ENCODE peak calls at places on chromosomes 1 and 21, in five cellular contexts. V, T, K, M and A are unnamed samples.

GRCh38 chr1:41073971-41074370 is 52.4 kb upstream of the SLFNL1 start:
- DNase-seq in T (no peak), M (peak), K (peak), V (peak), A (peak)

GRCh38 chr1:204319462-204319861 is 40.3 kb downstream of the PLEKHA6 start:
- DNase-seq in M (peak), K (peak), V (peak), T (no peak), A (peak)

GRCh38 chr1:204206121-204206520 is 7.7 kb downstream of the GOLT1A start:
- DNase-seq in T (no peak), K (no peak), V (peak), M (no peak), A (no peak)

GRCh38 chr1:232271299-232271698 is 358.6 kb downstream of the SIPA1L2 start:
- DNase-seq in V (no peak), M (no peak), T (no peak), K (no peak), A (no peak)

GRCh38 chr1:23667411-23667810 is 24.2 kb upstream of the RPL11 start:
- DNase-seq in K (no peak), V (no peak), T (no peak), M (no peak), A (no peak)

GRCh38 chr1:2098301-2098698 is 48.1 kb downstream of the PRKCZ start:
- DNase-seq in V (no peak), T (peak), M (no peak), K (no peak), A (no peak)

GRCh38 chr1:6141601-6142000 is 38.5 kb downstream of the CHD5 start:
- DNase-seq in T (no peak), K (peak), M (no peak), V (no peak), A (no peak)

GRCh38 chr1:45848097-45848496 is 44.7 kb downstream of the MAST2 start:
- DNase-seq in M (no peak), V (no peak), K (no peak), T (no peak), A (no peak)

GRCh38 chr1:1359668-1360468 is 1.5 kb upstream of the MXRA8 start:
- DNase-seq in M (no peak), K (no peak), V (peak), T (no peak), A (no peak)

GRCh38 chr1:180424848-180425457 is 77.4 kb downstream of the ACBD6 start:
- DNase-seq in M (no peak), K (no peak), T (no peak), V (peak), A (no peak)

GRCh38 chr1:54701066-54701465 is 14.6 kb upstream of the TTC4 start:
- DNase-seq in V (no peak), M (no peak), T (no peak), K (no peak), A (no peak)

GRCh38 chr1:72000809-72001208 is 281.5 kb downstream of the NEGR1 start:
- DNase-seq in T (no peak), M (peak), K (peak), V (peak), A (peak)

GRCh38 chr1:85581138-85581801 is 709 bp downstream of the CCN1 start:
- DNase-seq in V (peak), K (peak), T (no peak), M (no peak), A (no peak)

GRCh38 chr1:36542962-36543515 is 60.3 kb upstream of the CSF3R start:
- DNase-seq in T (no peak), M (no peak), V (no peak), K (no peak), A (no peak)

GRCh38 chr1:6408023-6408422 is 11.7 kb downstream of the HES2 start:
- DNase-seq in V (no peak), K (peak), T (no peak), M (no peak), A (no peak)

GRCh38 chr1:89873757-89874156 is 52.9 kb downstream of the LRRC8D start:
- DNase-seq in V (peak), T (no peak), K (peak), M (no peak), A (no peak)

GRCh38 chr1:156858959-156859522 is at the start of gene INSRR:
- DNase-seq in M (no peak), T (no peak), V (peak), K (no peak), A (no peak)

GRCh38 chr1:229822026-229822425 is 196.0 kb downstream of the URB2 start:
- DNase-seq in T (no peak), V (no peak), K (no peak), M (no peak), A (no peak)

GRCh38 chr1:155932487-155932886 is 1.7 kb downstream of the KHDC4 start:
- DNase-seq in M (no peak), K (peak), V (no peak), T (no peak), A (no peak)

GRCh38 chr1:234139966-234140365 is 233.3 kb upstream of the COA6 start:
- DNase-seq in T (no peak), K (peak), M (peak), V (peak), A (peak)

GRCh38 chr1:113517983-113518382 is 127.7 kb downstream of the MAGI3 start:
- DNase-seq in M (no peak), K (no peak), T (no peak), V (no peak), A (no peak)

GRCh38 chr21:33202464-33203363 is 27.0 kb upstream of the IFNAR2 start:
- DNase-seq in T (no peak), M (no peak), K (peak), V (no peak), A (no peak)

GRCh38 chr1:25688390-25689119 is 72.0 kb downstream of the MAN1C1 start:
- DNase-seq in M (no peak), T (no peak), K (no peak), V (peak), A (no peak)

GRCh38 chr1:152866321-152866720 is 6.5 kb downstream of the LCE7A start:
- DNase-seq in T (no peak), V (no peak), M (no peak), K (peak), A (no peak)

GRCh38 chr1:64074767-64075166 is 128.7 kb upstream of the UBE2U start:
- DNase-seq in V (no peak), K (no peak), M (no peak), T (no peak), A (no peak)

GRCh38 chr1:189609206-189609605 is 868.5 kb downstream of the BRINP3 start:
- DNase-seq in K (peak), M (no peak), V (no peak), T (no peak), A (no peak)

GRCh38 chr1:12472798-12473551 is 145.0 kb downstream of the DHRS3 start:
- DNase-seq in T (no peak), M (no peak), K (no peak), V (peak), A (no peak)

GRCh38 chr1:153944005-153944821 is 2.3 kb downstream of the DENND4B start:
- DNase-seq in M (no peak), K (no peak), V (no peak), T (no peak), A (no peak)

GRCh38 chr1:150366416-150367296 is 2.7 kb downstream of the RPRD2 start:
- DNase-seq in K (peak), M (no peak), T (no peak), V (peak), A (no peak)

GRCh38 chr1:156060937-156061636 is at the start of gene RAB25:
- DNase-seq in T (no peak), K (peak), V (no peak), M (no peak), A (peak)

GRCh38 chr21:38699048-38699447 is 106.7 kb upstream of the ETS2 start:
- DNase-seq in V (no peak), K (no peak), T (no peak), M (no peak), A (no peak)

GRCh38 chr1:180150982-180151381 is 3.7 kb upstream of the QSOX1 start:
- DNase-seq in V (peak), K (no peak), T (no peak), M (no peak), A (no peak)